ENCODE peak calls at places on chromosomes 16 and 17, in eight cellular contexts. One of them, this sample, is unnamed.

GRCh38 chr17:27980035-27980434 is 62.4 kb upstream of the NLK start:
- DNase-seq in tibial nerve: no peak
- DNase-seq in mucosa of descending colon: no peak
- DNase-seq in OCI-LY7: no peak
- DNase-seq in upper lobe of right lung: no peak
- DNase-seq in CD8-positive, alpha-beta T cell: no peak
- DNase-seq in suprapubic skin: no peak
- DNase-seq in AG10803: peak
- DNase-seq in this sample: peak

GRCh38 chr17:34252138-34252889 is 2.8 kb upstream of the CCL2 start:
- DNase-seq in tibial nerve: peak
- DNase-seq in mucosa of descending colon: peak
- DNase-seq in OCI-LY7: peak
- DNase-seq in upper lobe of right lung: peak
- DNase-seq in CD8-positive, alpha-beta T cell: no peak
- DNase-seq in suprapubic skin: peak
- DNase-seq in AG10803: peak
- DNase-seq in this sample: peak

GRCh38 chr17:33106525-33107162 is 115.0 kb downstream of the SPACA3 start:
- DNase-seq in tibial nerve: no peak
- DNase-seq in mucosa of descending colon: no peak
- DNase-seq in OCI-LY7: no peak
- DNase-seq in upper lobe of right lung: no peak
- DNase-seq in CD8-positive, alpha-beta T cell: no peak
- DNase-seq in suprapubic skin: no peak
- DNase-seq in AG10803: peak
- DNase-seq in this sample: peak

GRCh38 chr17:690346-690745 is 24.3 kb downstream of the VPS53 start:
- DNase-seq in tibial nerve: no peak
- DNase-seq in mucosa of descending colon: no peak
- DNase-seq in OCI-LY7: no peak
- DNase-seq in upper lobe of right lung: no peak
- DNase-seq in CD8-positive, alpha-beta T cell: no peak
- DNase-seq in suprapubic skin: no peak
- DNase-seq in AG10803: no peak
- DNase-seq in this sample: no peak

GRCh38 chr16:88686439-88687253 is at the start of gene SNAI3:
- DNase-seq in tibial nerve: peak
- DNase-seq in mucosa of descending colon: peak
- DNase-seq in OCI-LY7: peak
- DNase-seq in upper lobe of right lung: peak
- DNase-seq in CD8-positive, alpha-beta T cell: peak
- DNase-seq in suprapubic skin: peak
- DNase-seq in AG10803: no peak
- DNase-seq in this sample: peak

GRCh38 chr16:79599256-79599836 is 1.2 kb downstream of the MAF start:
- DNase-seq in tibial nerve: no peak
- DNase-seq in mucosa of descending colon: peak
- DNase-seq in OCI-LY7: no peak
- DNase-seq in upper lobe of right lung: peak
- DNase-seq in CD8-positive, alpha-beta T cell: no peak
- DNase-seq in suprapubic skin: peak
- DNase-seq in AG10803: no peak
- DNase-seq in this sample: no peak

GRCh38 chr17:5209396-5209795 is 17.7 kb upstream of the ZNF594 start:
- DNase-seq in tibial nerve: no peak
- DNase-seq in mucosa of descending colon: no peak
- DNase-seq in OCI-LY7: no peak
- DNase-seq in upper lobe of right lung: no peak
- DNase-seq in CD8-positive, alpha-beta T cell: no peak
- DNase-seq in suprapubic skin: no peak
- DNase-seq in AG10803: peak
- DNase-seq in this sample: no peak

GRCh38 chr16:62985727-62986126 is 949.5 kb upstream of the CDH8 start:
- DNase-seq in tibial nerve: no peak
- DNase-seq in mucosa of descending colon: no peak
- DNase-seq in OCI-LY7: no peak
- DNase-seq in upper lobe of right lung: no peak
- DNase-seq in CD8-positive, alpha-beta T cell: no peak
- DNase-seq in suprapubic skin: no peak
- DNase-seq in AG10803: no peak
- DNase-seq in this sample: no peak

GRCh38 chr17:68576811-68577551 is 24.2 kb downstream of the FAM20A start:
- DNase-seq in tibial nerve: peak
- DNase-seq in mucosa of descending colon: no peak
- DNase-seq in OCI-LY7: peak
- DNase-seq in upper lobe of right lung: no peak
- DNase-seq in CD8-positive, alpha-beta T cell: no peak
- DNase-seq in suprapubic skin: no peak
- DNase-seq in AG10803: peak
- DNase-seq in this sample: peak

GRCh38 chr16:15819046-15819445 is 37.8 kb downstream of the MYH11 start:
- DNase-seq in tibial nerve: no peak
- DNase-seq in mucosa of descending colon: no peak
- DNase-seq in OCI-LY7: no peak
- DNase-seq in upper lobe of right lung: no peak
- DNase-seq in CD8-positive, alpha-beta T cell: no peak
- DNase-seq in suprapubic skin: peak
- DNase-seq in AG10803: no peak
- DNase-seq in this sample: no peak

GRCh38 chr17:72123496-72123963 is 2.7 kb downstream of the SOX9 start:
- DNase-seq in tibial nerve: no peak
- DNase-seq in mucosa of descending colon: peak
- DNase-seq in OCI-LY7: no peak
- DNase-seq in upper lobe of right lung: no peak
- DNase-seq in CD8-positive, alpha-beta T cell: no peak
- DNase-seq in suprapubic skin: no peak
- DNase-seq in AG10803: no peak
- DNase-seq in this sample: no peak

GRCh38 chr16:85736924-85737323 is 14.0 kb downstream of the C16orf74 start:
- DNase-seq in tibial nerve: no peak
- DNase-seq in mucosa of descending colon: no peak
- DNase-seq in OCI-LY7: no peak
- DNase-seq in upper lobe of right lung: no peak
- DNase-seq in CD8-positive, alpha-beta T cell: no peak
- DNase-seq in suprapubic skin: no peak
- DNase-seq in AG10803: no peak
- DNase-seq in this sample: no peak

GRCh38 chr17:62790554-62790953 is 17.6 kb downstream of the MARCHF10 start:
- DNase-seq in tibial nerve: no peak
- DNase-seq in mucosa of descending colon: no peak
- DNase-seq in OCI-LY7: no peak
- DNase-seq in upper lobe of right lung: no peak
- DNase-seq in CD8-positive, alpha-beta T cell: no peak
- DNase-seq in suprapubic skin: no peak
- DNase-seq in AG10803: peak
- DNase-seq in this sample: peak

GRCh38 chr17:43940630-43941029 is 1.6 kb downstream of the PPY start:
- DNase-seq in tibial nerve: no peak
- DNase-seq in mucosa of descending colon: no peak
- DNase-seq in OCI-LY7: peak
- DNase-seq in upper lobe of right lung: no peak
- DNase-seq in CD8-positive, alpha-beta T cell: no peak
- DNase-seq in suprapubic skin: no peak
- DNase-seq in AG10803: peak
- DNase-seq in this sample: peak

GRCh38 chr17:47801906-47802305 is 19.7 kb downstream of the OSBPL7 start:
- DNase-seq in tibial nerve: no peak
- DNase-seq in mucosa of descending colon: no peak
- DNase-seq in OCI-LY7: no peak
- DNase-seq in upper lobe of right lung: no peak
- DNase-seq in CD8-positive, alpha-beta T cell: peak
- DNase-seq in suprapubic skin: no peak
- DNase-seq in AG10803: no peak
- DNase-seq in this sample: no peak
- H3K4me3 ChIP-seq in tibial nerve: no peak
- H3K4me3 ChIP-seq in mucosa of descending colon: no peak
- H3K4me3 ChIP-seq in OCI-LY7: no peak
- H3K4me3 ChIP-seq in upper lobe of right lung: no peak
- H3K4me3 ChIP-seq in CD8-positive, alpha-beta T cell: no peak
- H3K4me3 ChIP-seq in suprapubic skin: no peak
- H3K4me3 ChIP-seq in AG10803: no peak
- H3K4me3 ChIP-seq in this sample: no peak

DNA sequence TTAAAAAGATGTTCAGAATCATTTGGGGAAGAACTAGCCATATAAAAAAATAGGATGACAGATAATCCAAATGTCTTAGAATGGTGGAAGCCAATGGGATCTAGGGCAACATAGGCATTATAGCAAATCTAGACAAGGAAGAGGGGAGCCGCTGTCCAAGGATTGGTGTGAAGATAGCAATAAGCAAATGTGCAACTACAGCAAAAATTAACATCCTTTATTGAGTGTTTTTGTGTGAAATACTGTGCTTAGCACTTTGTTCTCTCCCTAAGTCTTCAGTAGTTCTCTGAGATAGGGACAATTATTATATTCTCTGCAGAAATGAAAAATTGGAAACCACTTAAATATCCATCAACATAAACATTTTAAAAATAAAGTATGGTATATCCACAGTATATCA is 177.0 kb downstream of the PHKB start:
- DNase-seq in tibial nerve: no peak
- DNase-seq in mucosa of descending colon: no peak
- DNase-seq in OCI-LY7: no peak
- DNase-seq in upper lobe of right lung: no peak
- DNase-seq in CD8-positive, alpha-beta T cell: no peak
- DNase-seq in suprapubic skin: no peak
- DNase-seq in AG10803: no peak
- DNase-seq in this sample: no peak
- TF ChIP-seq CTCF in tibial nerve: no peak
- TF ChIP-seq CTCF in mucosa of descending colon: no peak
- TF ChIP-seq CTCF in OCI-LY7: no peak
- TF ChIP-seq CTCF in upper lobe of right lung: no peak
- TF ChIP-seq CTCF in CD8-positive, alpha-beta T cell: no peak
- TF ChIP-seq CTCF in suprapubic skin: no peak
- TF ChIP-seq CTCF in AG10803: no peak
- TF ChIP-seq CTCF in this sample: no peak

DNA sequence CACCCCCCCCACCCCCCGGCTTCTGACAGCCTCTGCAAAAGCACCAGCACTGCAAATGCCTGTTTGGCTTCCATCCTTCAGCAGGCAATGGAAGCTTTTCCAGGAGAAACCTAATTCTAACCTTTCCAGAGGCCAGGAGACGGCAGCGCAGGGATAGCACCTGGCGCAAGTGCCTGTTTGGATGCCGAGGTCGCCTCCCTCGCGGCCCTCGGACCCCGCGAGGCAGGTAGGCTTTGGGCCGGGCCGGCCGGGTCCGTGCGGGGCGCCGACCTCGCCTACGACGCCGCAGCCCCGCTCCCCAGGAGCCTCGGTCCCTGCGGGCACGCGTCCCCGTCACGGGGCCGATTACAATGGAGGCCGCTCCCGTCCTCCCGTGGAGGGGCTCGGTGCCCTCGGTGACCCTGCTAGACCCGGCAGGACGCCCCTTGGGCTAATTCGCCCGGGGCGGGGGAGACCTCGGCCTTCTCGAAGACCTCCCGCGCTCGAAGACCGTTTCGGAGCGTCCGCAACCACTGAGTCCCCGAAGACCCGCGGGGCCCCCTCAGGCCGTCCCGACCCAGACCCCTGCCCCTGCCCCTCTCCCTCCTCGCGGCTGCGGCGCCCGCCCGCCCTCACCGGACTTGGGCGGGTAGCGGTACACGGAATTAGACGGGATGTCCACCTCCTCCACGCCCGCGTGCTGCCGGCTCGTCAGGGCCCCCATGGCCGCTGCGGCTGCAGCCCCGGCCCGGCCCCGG is 587 bp downstream of the RNF157 start:
- DNase-seq in tibial nerve: no peak
- DNase-seq in mucosa of descending colon: peak
- DNase-seq in OCI-LY7: no peak
- DNase-seq in upper lobe of right lung: no peak
- DNase-seq in CD8-positive, alpha-beta T cell: peak
- DNase-seq in suprapubic skin: peak
- DNase-seq in AG10803: no peak
- DNase-seq in this sample: no peak
- H3K4me3 ChIP-seq in tibial nerve: peak
- H3K4me3 ChIP-seq in mucosa of descending colon: peak
- H3K4me3 ChIP-seq in OCI-LY7: no peak
- H3K4me3 ChIP-seq in upper lobe of right lung: peak
- H3K4me3 ChIP-seq in CD8-positive, alpha-beta T cell: peak
- H3K4me3 ChIP-seq in suprapubic skin: peak
- H3K4me3 ChIP-seq in AG10803: no peak
- H3K4me3 ChIP-seq in this sample: peak

GRCh38 chr16:58509256-58510096 is 5.8 kb upstream of the SETD6 start:
- DNase-seq in tibial nerve: no peak
- DNase-seq in mucosa of descending colon: no peak
- DNase-seq in OCI-LY7: no peak
- DNase-seq in upper lobe of right lung: peak
- DNase-seq in CD8-positive, alpha-beta T cell: peak
- DNase-seq in suprapubic skin: peak
- DNase-seq in AG10803: no peak
- DNase-seq in this sample: no peak

GRCh38 chr16:58506241-58507194 is 6.6 kb downstream of the NDRG4 start:
- DNase-seq in tibial nerve: no peak
- DNase-seq in mucosa of descending colon: no peak
- DNase-seq in OCI-LY7: no peak
- DNase-seq in upper lobe of right lung: no peak
- DNase-seq in CD8-positive, alpha-beta T cell: peak
- DNase-seq in suprapubic skin: peak
- DNase-seq in AG10803: no peak
- DNase-seq in this sample: no peak

GRCh38 chr16:58508671-58509251 is 6.6 kb upstream of the SETD6 start:
- DNase-seq in tibial nerve: no peak
- DNase-seq in mucosa of descending colon: no peak
- DNase-seq in OCI-LY7: no peak
- DNase-seq in upper lobe of right lung: peak
- DNase-seq in CD8-positive, alpha-beta T cell: peak
- DNase-seq in suprapubic skin: peak
- DNase-seq in AG10803: no peak
- DNase-seq in this sample: no peak

GRCh38 chr16:58507963-58508670 is 7.2 kb upstream of the SETD6 start:
- DNase-seq in tibial nerve: no peak
- DNase-seq in mucosa of descending colon: no peak
- DNase-seq in OCI-LY7: no peak
- DNase-seq in upper lobe of right lung: no peak
- DNase-seq in CD8-positive, alpha-beta T cell: no peak
- DNase-seq in suprapubic skin: peak
- DNase-seq in AG10803: no peak
- DNase-seq in this sample: no peak

GRCh38 chr16:58507195-58507962 is 7.4 kb downstream of the NDRG4 start:
- DNase-seq in tibial nerve: no peak
- DNase-seq in mucosa of descending colon: no peak
- DNase-seq in OCI-LY7: no peak
- DNase-seq in upper lobe of right lung: no peak
- DNase-seq in CD8-positive, alpha-beta T cell: no peak
- DNase-seq in suprapubic skin: peak
- DNase-seq in AG10803: no peak
- DNase-seq in this sample: no peak
- TF ChIP-seq CTCF in tibial nerve: no peak
- TF ChIP-seq CTCF in mucosa of descending colon: no peak
- TF ChIP-seq CTCF in OCI-LY7: peak
- TF ChIP-seq CTCF in upper lobe of right lung: no peak
- TF ChIP-seq CTCF in CD8-positive, alpha-beta T cell: no peak
- TF ChIP-seq CTCF in suprapubic skin: no peak
- TF ChIP-seq CTCF in AG10803: no peak
- TF ChIP-seq CTCF in this sample: no peak